ENCODE peak calls at places on chromosomes 1 and 21, in six cellular contexts. T is RWPE1, K is coronary artery, P is head of caudate nucleus, Q is dermis microvascular lymphatic vessel endothelial cell, L is H4. R is an unnamed sample.

GRCh38 chr21:33892853-33893252 is 22.8 kb downstream of the ATP5PO start:
- DNase-seq in L (no peak), K (no peak), P (no peak), Q (no peak), T (no peak), R (no peak)

GRCh38 chr1:197444754-197445153 is 176.7 kb downstream of the CRB1 start:
- DNase-seq in K (no peak), T (no peak), L (no peak), Q (no peak), P (no peak), R (no peak)

GRCh38 chr1:78165816-78166215 is 120.0 kb downstream of the GIPC2 start:
- DNase-seq in L (no peak), Q (no peak), P (no peak), T (peak), K (no peak), R (no peak)

GRCh38 chr1:112368198-112368597 is 27.8 kb upstream of the CTTNBP2NL start:
- DNase-seq in Q (no peak), K (no peak), P (no peak), L (no peak), T (no peak), R (no peak)

GRCh38 chr1:52621950-52622349 is 11.0 kb upstream of the SHISAL2A start:
- DNase-seq in K (no peak), Q (no peak), P (no peak), L (no peak), T (no peak), R (no peak)

GRCh38 chr1:180116964-180117763 is 37.5 kb upstream of the QSOX1 start:
- DNase-seq in P (no peak), K (no peak), T (peak), Q (no peak), L (no peak), R (no peak)

GRCh38 chr1:210372931-210373627 is 44.4 kb downstream of the HHAT start:
- DNase-seq in P (peak), Q (no peak), T (no peak), K (no peak), L (no peak), R (no peak)

GRCh38 chr1:226730064-226730463 is 9.0 kb downstream of the ITPKB start:
- DNase-seq in T (no peak), Q (no peak), P (no peak), L (no peak), K (no peak), R (no peak)

GRCh38 chr1:234987415-234988159 is 141.1 kb downstream of the TOMM20 start:
- DNase-seq in Q (peak), L (peak), K (peak), T (peak), P (no peak), R (no peak)

GRCh38 chr1:229842302-229843255 is 216.5 kb downstream of the URB2 start:
- DNase-seq in K (no peak), L (no peak), T (no peak), P (no peak), Q (no peak), R (no peak)